ENCODE peak calls at places on chromosome 9, in six cellular contexts. E is bronchial epithelial cell, O is lower leg skin, R is AG09309, T is PC-9, I is A549. M is an unnamed sample.

GRCh38 chr9:94079236-94079635 is 5.0 kb upstream of the PTPDC1 start:
- DNase-seq in T (no peak), R (no peak), E (no peak), I (no peak), O (no peak), M (no peak)

GRCh38 chr9:134525841-134526797 is 115.5 kb upstream of the COL5A1 start:
- DNase-seq in I (no peak), T (no peak), R (no peak), O (no peak), E (no peak), M (no peak)

GRCh38 chr9:21747171-21747570 is 55.3 kb upstream of the MTAP start:
- DNase-seq in E (peak), O (peak), I (no peak), T (no peak), R (no peak), M (no peak)

GRCh38 chr9:22976454-22976853 is 529.8 kb downstream of the DMRTA1 start:
- DNase-seq in T (no peak), E (peak), O (no peak), I (no peak), R (no peak), M (no peak)

GRCh38 chr9:97501177-97501971 is at the start of gene TMOD1:
- DNase-seq in R (no peak), I (peak), T (peak), E (no peak), O (no peak), M (no peak)

GRCh38 chr9:132896906-132897305 is 18.2 kb downstream of the SPACA9 start:
- DNase-seq in I (no peak), R (no peak), O (no peak), E (no peak), T (no peak), M (no peak)

GRCh38 chr9:70195456-70195855 is 63.3 kb upstream of the SMC5 start:
- DNase-seq in O (no peak), T (no peak), I (no peak), E (peak), R (no peak), M (no peak)

GRCh38 chr9:72509635-72510034 is 11.8 kb upstream of the TMC1 start:
- DNase-seq in T (peak), R (no peak), I (no peak), E (peak), O (no peak), M (no peak)

GRCh38 chr9:16825971-16826370 is 44.5 kb downstream of the BNC2 start:
- DNase-seq in T (no peak), R (peak), O (no peak), E (no peak), I (no peak), M (no peak)

GRCh38 chr9:116979461-116979860 is 292.4 kb downstream of the TRIM32 start:
- DNase-seq in I (peak), T (no peak), O (no peak), R (no peak), E (peak), M (no peak)

GRCh38 chr9:4630836-4631235 is 31.3 kb upstream of the PLPP6 start:
- DNase-seq in T (no peak), R (no peak), O (no peak), E (no peak), I (no peak), M (no peak)

DNA sequence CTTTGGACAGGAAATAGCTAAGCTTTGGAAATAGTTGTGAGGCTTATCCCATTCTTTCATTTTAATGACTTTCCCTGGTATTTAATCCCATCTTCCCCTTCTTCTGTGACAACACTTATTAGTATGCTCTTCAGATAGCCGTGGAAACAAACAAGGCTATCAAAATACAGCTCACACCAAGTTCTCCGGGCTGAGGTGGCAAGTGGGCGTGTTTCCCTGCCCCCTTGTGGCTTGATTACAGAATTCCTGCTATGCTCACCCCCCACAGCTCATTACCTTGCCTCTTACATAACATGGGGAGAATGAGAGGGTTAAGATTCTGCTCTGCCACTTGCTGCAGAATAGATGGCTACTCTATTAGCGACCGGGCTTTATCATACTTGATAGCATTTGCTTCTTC is 437.1 kb upstream of the TLE4 start:
- DNase-seq in I (peak), E (peak), R (no peak), O (no peak), T (no peak), M (no peak)
- TF ChIP-seq CTCF in I (no peak), E (no peak), R (peak), O (no peak), T (no peak), M (no peak)

GRCh38 chr9:76458903-76459690 is at the start of gene GCNT1:
- DNase-seq in I (peak), T (peak), E (peak), R (no peak), O (peak), M (peak)
- TF ChIP-seq CTCF in I (peak), T (peak), E (peak), R (peak), O (no peak), M (no peak)

GRCh38 chr9:90915693-90916092 is 114.1 kb downstream of the SYK start:
- DNase-seq in I (peak), E (no peak), T (no peak), O (no peak), R (no peak), M (no peak)
- TF ChIP-seq CTCF in I (no peak), E (peak), T (no peak), O (no peak), R (peak), M (no peak)

DNA sequence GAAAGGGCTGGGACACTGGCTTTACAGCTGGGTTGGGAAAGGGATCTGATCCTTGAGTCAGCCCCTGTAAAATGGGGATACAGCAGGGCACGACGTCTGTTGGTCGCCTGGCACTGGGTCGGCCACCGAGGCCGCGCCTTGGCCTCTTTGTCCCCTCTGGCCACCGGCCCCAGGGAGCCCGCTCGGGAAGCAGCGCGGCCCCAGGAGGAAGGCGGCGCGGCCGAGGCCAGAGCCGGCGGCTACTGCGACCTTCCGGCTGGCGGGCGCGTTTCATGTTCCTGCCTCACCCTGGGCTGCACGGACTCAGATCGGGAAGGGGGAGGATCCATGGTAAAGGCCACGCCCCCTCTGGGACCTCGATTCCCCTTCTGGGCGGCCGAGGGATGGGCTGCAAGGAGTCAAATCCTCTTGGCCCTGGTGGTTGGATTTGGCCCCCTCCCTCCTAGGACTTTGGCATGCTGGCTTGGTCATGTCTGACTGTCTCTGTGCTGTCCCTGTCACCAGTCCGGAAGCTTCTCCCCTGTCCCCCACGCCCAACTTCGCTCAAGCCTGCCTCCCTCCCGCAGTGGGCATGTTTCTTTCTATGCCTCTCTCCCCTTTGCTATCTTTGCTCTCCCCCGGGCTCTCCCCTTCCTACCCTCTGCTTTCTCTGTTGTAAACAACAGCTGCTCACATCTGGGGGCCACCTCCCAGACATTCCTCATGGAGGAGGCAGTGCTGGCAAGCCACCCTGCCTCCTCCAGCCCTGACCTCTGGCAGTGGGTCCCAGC is 25.8 kb downstream of the FPGS start:
- DNase-seq in T (no peak), E (peak), R (no peak), I (peak), O (peak), M (peak)
- TF ChIP-seq CTCF in T (no peak), E (no peak), R (no peak), I (no peak), O (no peak), M (no peak)

GRCh38 chr9:37547328-37547878 is 28.8 kb downstream of the FBXO10 start:
- DNase-seq in O (no peak), I (no peak), T (no peak), R (no peak), E (no peak), M (no peak)

GRCh38 chr9:37551888-37552287 is 24.3 kb downstream of the FBXO10 start:
- DNase-seq in I (no peak), O (no peak), E (no peak), R (no peak), T (no peak), M (no peak)

GRCh38 chr9:37549527-37549926 is 26.7 kb downstream of the FBXO10 start:
- DNase-seq in O (no peak), I (no peak), T (no peak), R (no peak), E (peak), M (no peak)

GRCh38 chr9:37551468-37551867 is 24.7 kb downstream of the FBXO10 start:
- DNase-seq in E (no peak), T (no peak), R (no peak), I (no peak), O (no peak), M (no peak)

DNA sequence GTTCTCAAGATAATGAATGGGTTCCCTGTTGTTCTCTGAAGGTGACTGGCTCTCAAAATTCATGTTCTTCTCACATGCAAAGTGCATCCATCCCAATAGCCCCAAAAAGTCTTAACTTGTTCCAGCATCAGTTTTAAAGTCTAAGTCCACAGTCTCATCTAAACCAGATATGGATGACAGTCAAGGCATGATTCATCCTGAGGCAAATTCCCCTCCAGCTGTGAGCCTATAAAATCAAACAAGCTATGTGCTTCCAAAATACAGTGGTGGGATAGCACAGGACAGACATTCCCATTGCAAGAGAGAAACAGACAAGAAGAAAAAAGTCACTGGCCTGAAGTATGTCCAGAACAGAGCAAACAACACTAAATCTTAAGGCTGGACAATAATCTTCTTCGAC is 25.4 kb downstream of the FBXO10 start:
- DNase-seq in E (no peak), T (no peak), R (peak), O (no peak), I (no peak), M (no peak)
- TF ChIP-seq CTCF in E (no peak), T (no peak), R (no peak), O (no peak), I (no peak), M (no peak)

GRCh38 chr9:123655681-123656423 is 274.1 kb downstream of the DENND1A start:
- DNase-seq in O (no peak), I (no peak), E (no peak), R (no peak), T (no peak), M (no peak)
- TF ChIP-seq CTCF in O (no peak), I (no peak), E (no peak), R (no peak), T (no peak), M (no peak)

GRCh38 chr9:137406876-137407589 is 15.9 kb downstream of the EXD3 start:
- DNase-seq in R (no peak), O (no peak), I (peak), E (no peak), T (no peak), M (no peak)
- TF ChIP-seq CTCF in R (peak), O (no peak), I (peak), E (peak), T (no peak), M (peak)

GRCh38 chr9:98533866-98534265 is 174.9 kb downstream of the GABBR2 start:
- DNase-seq in E (no peak), O (no peak), R (no peak), T (no peak), I (no peak), M (no peak)
- TF ChIP-seq CTCF in E (no peak), O (no peak), R (no peak), T (no peak), I (no peak), M (no peak)

GRCh38 chr9:88528356-88528755 is 6.6 kb upstream of the NXNL2 start:
- DNase-seq in E (no peak), I (no peak), T (no peak), O (no peak), R (no peak), M (no peak)
- TF ChIP-seq CTCF in E (no peak), I (no peak), T (no peak), O (no peak), R (no peak), M (no peak)